ENCODE peak calls at places on chromosomes 13 and 19, in eight cellular contexts. A is CD4-positive, alpha-beta T cell; P is lung; Y is right lobe of liver; Q is activated B cell treated with CpG ODN at 0.5 μM for 24 hours; I is mucosa of descending colon; G is AG04450; T is choroid plexus epithelial cell. J is an unnamed sample.

GRCh38 chr19:16435999-16436650 is 35.6 kb downstream of the EPS15L1 start:
- DNase-seq in A (no peak), P (no peak), Y (no peak), Q (no peak), I (no peak), G (no peak), T (peak; percentile 79), J (no peak)

GRCh38 chr19:18883530-18884304 is 12.2 kb downstream of the CERS1 start:
- DNase-seq in A (no peak), P (no peak), Y (no peak), Q (no peak), I (peak; percentile 68), G (no peak), T (no peak), J (no peak)

GRCh38 chr19:2494447-2495129 is 18.7 kb downstream of the GADD45B start:
- DNase-seq in A (peak; percentile 35), P (peak; percentile 65), Y (peak; percentile 82), Q (peak; percentile 54), I (peak; percentile 72), G (no peak), T (peak; percentile 85), J (peak; percentile 82)

GRCh38 chr13:53100394-53101063 is 71.9 kb downstream of the OLFM4 start:
- DNase-seq in A (no peak), P (no peak), Y (no peak), Q (no peak), I (no peak), G (no peak), T (no peak), J (no peak)

GRCh38 chr13:103539265-103539664 is 473.0 kb upstream of the SLC10A2 start:
- DNase-seq in A (no peak), P (no peak), Y (no peak), Q (no peak), I (no peak), G (no peak), T (no peak), J (no peak)

GRCh38 chr13:68110178-68110768 is 880.1 kb upstream of the PCDH9 start:
- DNase-seq in A (no peak), P (no peak), Y (no peak), Q (no peak), I (no peak), G (no peak), T (no peak), J (no peak)

GRCh38 chr19:52188822-52189744 is 769 bp upstream of the PPP2R1A start:
- DNase-seq in A (peak; percentile 5), P (no peak), Y (peak; percentile 100), Q (no peak), I (peak; percentile 71), G (peak; percentile 30), T (no peak), J (no peak)

GRCh38 chr13:33229446-33230177 is 55.9 kb downstream of the STARD13 start:
- DNase-seq in A (no peak), P (no peak), Y (no peak), Q (no peak), I (no peak), G (no peak), T (no peak), J (no peak)

GRCh38 chr13:48708764-48709163 is 55.0 kb downstream of the CYSLTR2 start:
- DNase-seq in A (no peak), P (no peak), Y (no peak), Q (no peak), I (no peak), G (no peak), T (no peak), J (no peak)

GRCh38 chr19:46766569-46767317 is 20.5 kb upstream of the STRN4 start:
- DNase-seq in A (no peak), P (no peak), Y (no peak), Q (peak; percentile 44), I (peak; percentile 64), G (no peak), T (peak; percentile 52), J (peak; percentile 78)

GRCh38 chr19:39499082-39499642 is 415 bp downstream of the DLL3 start:
- DNase-seq in A (no peak), P (no peak), Y (no peak), Q (peak; percentile 35), I (no peak), G (no peak), T (peak; percentile 21), J (no peak)

GRCh38 chr13:100497394-100497793 is 91.2 kb downstream of the GGACT start:
- DNase-seq in A (no peak), P (no peak), Y (no peak), Q (no peak), I (no peak), G (no peak), T (peak; percentile 87), J (no peak)

GRCh38 chr19:6808494-6808893 is 36.0 kb downstream of the VAV1 start:
- DNase-seq in A (no peak), P (no peak), Y (no peak), Q (no peak), I (no peak), G (no peak), T (no peak), J (no peak)

DNA sequence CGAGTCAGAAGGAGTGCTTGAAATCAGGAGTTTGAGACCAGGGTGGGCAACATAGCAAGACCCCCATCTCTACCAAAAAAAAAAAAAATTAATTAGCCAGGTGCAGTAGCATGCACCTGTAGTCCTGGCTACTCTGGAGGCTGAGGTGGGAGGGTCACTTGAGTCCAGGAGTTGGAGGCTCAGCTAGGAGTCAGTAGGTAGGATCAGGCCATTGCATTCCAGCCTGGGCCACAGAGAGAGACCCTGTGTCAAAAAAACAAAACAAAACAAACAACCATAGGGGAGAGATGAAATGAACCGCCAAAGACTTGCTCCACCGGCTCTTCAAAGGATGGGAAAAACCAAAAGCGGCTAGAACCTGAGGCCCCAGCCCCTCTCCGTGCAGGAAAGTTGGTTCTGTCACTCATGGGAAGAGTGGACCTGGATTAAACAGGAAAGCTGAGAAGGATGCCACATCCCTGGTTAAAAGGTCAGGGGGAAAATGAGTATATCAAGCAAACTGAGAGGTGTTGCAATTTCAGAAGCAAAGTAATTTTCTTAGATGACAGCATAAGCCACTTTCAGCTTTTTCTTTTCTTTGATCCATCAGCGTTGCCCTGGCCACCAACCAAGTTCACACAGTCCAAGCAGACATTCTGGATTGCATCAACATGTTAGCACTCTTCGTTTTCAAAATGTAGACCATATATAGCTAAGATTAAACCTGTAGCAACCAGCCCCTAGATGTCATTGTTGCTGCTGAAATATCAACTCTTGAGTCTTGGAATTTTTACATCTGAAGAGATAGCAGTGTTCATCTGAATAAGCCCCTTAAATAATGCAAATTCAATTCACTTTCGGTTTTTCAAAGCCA is 8.9 kb upstream of the ZNF507 start:
- DNase-seq in A (no peak), P (no peak), Y (no peak), Q (no peak), I (no peak), G (no peak), T (peak; percentile 81), J (no peak)
- TF ChIP-seq CTCF in A (no peak), P (no peak), Y (no peak), Q (no peak), I (no peak), G (peak; percentile 37), T (peak; percentile 44), J (no peak)

GRCh38 chr13:111153279-111153976 is 38.3 kb downstream of the ARHGEF7 start:
- DNase-seq in A (peak; percentile 82), P (peak; percentile 95), Y (peak; percentile 93), Q (peak; percentile 98), I (peak; percentile 94), G (peak; percentile 61), T (peak; percentile 91), J (peak; percentile 96)
- TF ChIP-seq CTCF in A (no peak), P (no peak), Y (peak; percentile 20), Q (no peak), I (no peak), G (peak; percentile 37), T (peak; percentile 41), J (peak; percentile 35)

GRCh38 chr13:110576736-110577476 is 15.4 kb upstream of the RAB20 start:
- DNase-seq in A (no peak), P (no peak), Y (no peak), Q (no peak), I (no peak), G (no peak), T (no peak), J (no peak)

GRCh38 chr13:110574161-110574560 is 12.6 kb upstream of the RAB20 start:
- DNase-seq in A (no peak), P (no peak), Y (peak; percentile 43), Q (no peak), I (no peak), G (no peak), T (no peak), J (no peak)

GRCh38 chr13:110572778-110573118 is 11.2 kb upstream of the RAB20 start:
- DNase-seq in A (no peak), P (no peak), Y (no peak), Q (no peak), I (no peak), G (no peak), T (no peak), J (no peak)

GRCh38 chr13:110576070-110576394 is 14.5 kb upstream of the RAB20 start:
- DNase-seq in A (no peak), P (no peak), Y (no peak), Q (no peak), I (no peak), G (no peak), T (no peak), J (no peak)

DNA sequence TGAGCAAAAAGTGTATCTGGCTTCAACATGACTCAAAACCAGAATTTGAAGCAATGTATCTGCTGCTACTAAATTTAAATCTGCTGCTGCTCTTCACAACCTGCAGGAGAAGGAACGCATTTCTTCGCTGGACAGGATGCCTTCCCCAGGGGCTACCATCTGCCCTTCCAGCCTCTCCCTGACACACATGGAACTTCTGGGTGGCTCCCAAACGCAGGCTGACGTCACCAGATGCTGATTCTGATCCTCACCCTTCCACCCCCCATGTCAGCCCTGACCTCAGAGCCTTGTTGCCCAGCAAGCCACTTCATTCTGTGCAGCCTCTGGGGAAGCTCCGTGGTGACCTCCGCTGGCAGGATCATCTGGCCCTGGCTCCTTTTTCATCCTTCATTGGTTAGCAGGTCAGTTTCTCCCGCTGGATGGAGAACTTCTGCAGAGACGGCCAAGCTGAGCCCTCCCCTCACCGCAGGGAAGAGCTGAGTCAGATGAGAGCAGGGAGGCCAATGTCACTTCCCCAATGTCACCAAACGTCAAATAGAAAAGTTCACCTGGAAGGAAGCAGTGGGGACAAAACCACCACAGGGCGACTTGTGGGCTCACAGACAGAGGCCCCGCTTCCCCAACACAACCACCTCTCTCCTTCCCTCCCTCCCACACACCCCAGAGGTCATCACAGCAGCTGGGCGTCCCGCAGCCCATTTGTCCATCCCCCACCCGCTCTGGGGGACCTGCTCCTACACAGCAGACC is 14.0 kb upstream of the RAB20 start:
- DNase-seq in A (no peak), P (no peak), Y (peak; percentile 57), Q (no peak), I (no peak), G (no peak), T (peak; percentile 11), J (peak; percentile 81)
- TF ChIP-seq CTCF in A (no peak), P (no peak), Y (no peak), Q (no peak), I (no peak), G (no peak), T (no peak), J (no peak)

DNA sequence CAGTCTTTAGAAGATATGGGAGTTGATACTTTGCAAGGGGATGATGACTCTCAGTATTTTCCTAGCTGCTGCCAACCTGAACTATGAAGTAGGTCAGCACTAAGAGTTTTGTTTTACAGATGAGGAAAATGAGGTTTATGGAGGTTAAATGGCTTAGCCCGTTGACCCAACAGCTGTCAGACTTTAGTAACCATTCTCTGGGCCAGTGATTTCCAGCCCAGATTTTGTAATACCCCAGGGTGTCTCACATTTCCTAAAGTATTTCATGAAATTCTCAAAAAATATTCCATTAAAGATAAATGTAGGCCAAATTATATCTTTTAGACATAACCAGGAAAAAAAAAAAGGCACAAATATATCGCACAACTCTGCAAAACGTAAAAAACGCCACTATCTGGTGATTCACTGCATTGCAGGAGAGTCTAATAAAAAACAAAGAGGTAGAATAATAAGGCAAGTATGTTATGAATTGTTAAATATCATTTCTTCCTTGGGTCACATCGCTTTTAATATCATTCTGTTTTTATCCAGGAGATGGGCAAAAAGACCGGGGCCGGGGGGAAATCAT is 112.5 kb downstream of the DACH1 start:
- DNase-seq in A (no peak), P (no peak), Y (no peak), Q (no peak), I (no peak), G (no peak), T (peak; percentile 30), J (no peak)
- TF ChIP-seq CTCF in A (no peak), P (no peak), Y (no peak), Q (no peak), I (no peak), G (no peak), T (peak; percentile 11), J (no peak)